ENCODE peak calls at places on chromosome 7, in five cellular contexts. A is stimulated activated naive CD8-positive, alpha-beta T cell treated with anti-CD3 and anti-CD28 coated beads, Interleukin-15, Interleukin-2, amounts not matched to agents 100 U/mL and 50 U/mL, for 24 hours; M is EH; G is amniotic stem cell; O is psoas muscle. L is an unnamed sample.

GRCh38 chr7:43053968-43054367 is 58.5 kb upstream of the HECW1 start:
- DNase-seq in A (no peak), M (no peak), G (no peak), O (no peak), L (no peak)

GRCh38 chr7:936131-937054 is 18.1 kb downstream of the ADAP1 start:
- DNase-seq in A (peak), M (peak), G (no peak), O (peak), L (peak)

GRCh38 chr7:125568799-125569198 is 639.2 kb upstream of the POT1 start:
- DNase-seq in A (no peak), M (no peak), G (no peak), O (no peak), L (no peak)

GRCh38 chr7:75892634-75893272 is 13.9 kb downstream of the RHBDD2 start:
- DNase-seq in A (no peak), M (peak), G (no peak), O (peak), L (peak)

GRCh38 chr7:104848386-104848990 is 165.5 kb upstream of the KMT2E start:
- DNase-seq in A (peak), M (peak), G (peak), O (no peak), L (peak)

GRCh38 chr7:24035653-24036414 is 248.2 kb upstream of the NPY start:
- DNase-seq in A (no peak), M (peak), G (no peak), O (no peak), L (no peak)

GRCh38 chr7:55147736-55148135 is 128.9 kb downstream of the EGFR start:
- DNase-seq in A (no peak), M (no peak), G (no peak), O (no peak), L (no peak)

GRCh38 chr7:84904561-84904960 is 282.3 kb downstream of the SEMA3D start:
- DNase-seq in A (no peak), M (no peak), G (no peak), O (no peak), L (no peak)

GRCh38 chr7:25399000-25399750 is 170.9 kb upstream of the NPVF start:
- DNase-seq in A (no peak), M (no peak), G (no peak), O (no peak), L (no peak)

GRCh38 chr7:103063895-103064294 is 10.7 kb downstream of the FBXL13 start:
- DNase-seq in A (no peak), M (no peak), G (no peak), O (no peak), L (no peak)

GRCh38 chr7:39400836-39401235 is 165.4 kb upstream of the YAE1 start:
- DNase-seq in A (no peak), M (no peak), G (no peak), O (no peak), L (no peak)

GRCh38 chr7:44263342-44264082 is 61.9 kb downstream of the CAMK2B start:
- DNase-seq in A (no peak), M (no peak), G (no peak), O (no peak), L (no peak)

GRCh38 chr7:17830206-17830605 is 110.1 kb downstream of the SNX13 start:
- DNase-seq in A (no peak), M (peak), G (no peak), O (no peak), L (no peak)

GRCh38 chr7:1942026-1942703 is 272.1 kb downstream of the ELFN1 start:
- DNase-seq in A (no peak), M (no peak), G (no peak), O (peak), L (no peak)

GRCh38 chr7:121301441-121302213 is 27.2 kb upstream of the WNT16 start:
- DNase-seq in A (no peak), M (peak), G (no peak), O (no peak), L (peak)

GRCh38 chr7:117251687-117252086 is 71.2 kb downstream of the WNT2 start:
- DNase-seq in A (no peak), M (peak), G (no peak), O (no peak), L (peak)

GRCh38 chr7:157667261-157667660 is 330.5 kb downstream of the DNAJB6 start:
- DNase-seq in A (no peak), M (no peak), G (no peak), O (no peak), L (no peak)

GRCh38 chr7:2709553-2710165 is 21.7 kb downstream of the AMZ1 start:
- DNase-seq in A (peak), M (peak), G (no peak), O (peak), L (peak)

GRCh38 chr7:91310829-91311460 is 46.7 kb downstream of the FZD1 start:
- DNase-seq in A (no peak), M (peak), G (no peak), O (no peak), L (peak)

GRCh38 chr7:17140421-17140820 is 158.0 kb upstream of the AHR start:
- DNase-seq in A (no peak), M (no peak), G (no peak), O (no peak), L (no peak)

GRCh38 chr7:33982425-33982786 is 77.1 kb downstream of the BMPER start:
- DNase-seq in A (no peak), M (peak), G (peak), O (no peak), L (peak)

GRCh38 chr7:25965405-25966123 is 186.4 kb upstream of the NFE2L3 start:
- DNase-seq in A (no peak), M (no peak), G (no peak), O (no peak), L (peak)

GRCh38 chr7:1460757-1461639 is 1.7 kb upstream of the MICALL2 start:
- DNase-seq in A (no peak), M (peak), G (no peak), O (peak), L (peak)

GRCh38 chr7:30682131-30683083 is at the start of gene CRHR2:
- DNase-seq in A (peak), M (no peak), G (no peak), O (no peak), L (peak)

GRCh38 chr7:70660819-70661191 is 471.1 kb upstream of the GALNT17 start:
- DNase-seq in A (no peak), M (no peak), G (no peak), O (no peak), L (no peak)

GRCh38 chr7:17786314-17786852 is 153.9 kb downstream of the SNX13 start:
- DNase-seq in A (no peak), M (no peak), G (no peak), O (no peak), L (no peak)

GRCh38 chr7:44727346-44728262 is 21.0 kb upstream of the ZMIZ2 start:
- DNase-seq in A (no peak), M (peak), G (no peak), O (no peak), L (peak)

GRCh38 chr7:116342125-116342524 is 131.8 kb downstream of the TES start:
- DNase-seq in A (no peak), M (peak), G (no peak), O (no peak), L (no peak)

GRCh38 chr7:99618726-99619125 is 2.0 kb downstream of the ZSCAN25 start:
- DNase-seq in A (no peak), M (peak), G (peak), O (no peak), L (peak)

GRCh38 chr7:111312966-111313365 is 222.0 kb downstream of the LRRN3 start:
- DNase-seq in A (no peak), M (peak), G (no peak), O (no peak), L (no peak)

GRCh38 chr7:66399566-66399965 is 194.4 kb downstream of the TPST1 start:
- DNase-seq in A (no peak), M (peak), G (no peak), O (no peak), L (no peak)

GRCh38 chr7:12287886-12288285 is 76.8 kb downstream of the TMEM106B start:
- DNase-seq in A (no peak), M (no peak), G (no peak), O (no peak), L (no peak)

GRCh38 chr7:117857718-117858117 is 15.5 kb downstream of the CTTNBP2 start:
- DNase-seq in A (no peak), M (no peak), G (no peak), O (no peak), L (no peak)

GRCh38 chr7:16431646-16432424 is 10.5 kb upstream of the CRPPA start:
- DNase-seq in A (no peak), M (peak), G (no peak), O (no peak), L (peak)

GRCh38 chr7:83468251-83468739 is 180.6 kb downstream of the SEMA3E start:
- DNase-seq in A (no peak), M (peak), G (peak), O (peak), L (peak)

GRCh38 chr7:734808-735207 is 7.7 kb upstream of the PRKAR1B start:
- DNase-seq in A (no peak), M (no peak), G (no peak), O (peak), L (no peak)

L was measured in Daoy.